ENCODE peak calls at places on chromosomes 12 and 14, in ten cellular contexts. One of them, this sample, is unnamed.

GRCh38 chr14:65412881-65413738 is 580 bp downstream of the FUT8 start:
- DNase-seq in EH: peak
- DNase-seq in NCI-H82: peak
- DNase-seq in epithelial cell of esophagus: peak
- DNase-seq in NCI-H1694: peak
- DNase-seq in stimulated activated CD4-positive, alpha-beta T cell treated with anti-CD3 and anti-CD28 coated beads, Interleukin-1b, Interleukin-23, amount 100 ng/mL, for 24 hours: no peak
- DNase-seq in amniotic epithelial cell: peak
- DNase-seq in activated naive CD4-positive, alpha-beta T cell treated with anti-CD3 and anti-CD28 coated beads, Interleukin-2, amount 10 ng/mL, durations not matched to agents 7 days and 5 days: peak
- DNase-seq in activated CD8-positive, alpha-beta memory T cell treated with anti-CD3 and anti-CD28 coated beads for 1 hour: peak
- DNase-seq in ureter: peak
- DNase-seq in this sample: peak

GRCh38 chr12:65923228-65923627 is 98.9 kb downstream of the HMGA2 start:
- DNase-seq in amniotic epithelial cell: no peak
- DNase-seq in NCI-H82: peak
- DNase-seq in EH: no peak
- DNase-seq in ureter: no peak
- DNase-seq in epithelial cell of esophagus: no peak
- DNase-seq in activated naive CD4-positive, alpha-beta T cell treated with anti-CD3 and anti-CD28 coated beads, Interleukin-2, amount 10 ng/mL, durations not matched to agents 7 days and 5 days: no peak
- DNase-seq in stimulated activated CD4-positive, alpha-beta T cell treated with anti-CD3 and anti-CD28 coated beads, Interleukin-1b, Interleukin-23, amount 100 ng/mL, for 24 hours: no peak
- DNase-seq in activated CD8-positive, alpha-beta memory T cell treated with anti-CD3 and anti-CD28 coated beads for 1 hour: no peak
- DNase-seq in NCI-H1694: no peak
- DNase-seq in this sample: no peak

GRCh38 chr14:22658951-22659350 is 14.8 kb upstream of the OR6J1 start:
- DNase-seq in NCI-H1694: no peak
- DNase-seq in activated CD8-positive, alpha-beta memory T cell treated with anti-CD3 and anti-CD28 coated beads for 1 hour: no peak
- DNase-seq in NCI-H82: no peak
- DNase-seq in amniotic epithelial cell: no peak
- DNase-seq in epithelial cell of esophagus: no peak
- DNase-seq in ureter: no peak
- DNase-seq in activated naive CD4-positive, alpha-beta T cell treated with anti-CD3 and anti-CD28 coated beads, Interleukin-2, amount 10 ng/mL, durations not matched to agents 7 days and 5 days: no peak
- DNase-seq in stimulated activated CD4-positive, alpha-beta T cell treated with anti-CD3 and anti-CD28 coated beads, Interleukin-1b, Interleukin-23, amount 100 ng/mL, for 24 hours: no peak
- DNase-seq in EH: peak
- DNase-seq in this sample: no peak

GRCh38 chr12:67482751-67483661 is 165.5 kb upstream of the DYRK2 start:
- DNase-seq in activated CD8-positive, alpha-beta memory T cell treated with anti-CD3 and anti-CD28 coated beads for 1 hour: peak
- DNase-seq in activated naive CD4-positive, alpha-beta T cell treated with anti-CD3 and anti-CD28 coated beads, Interleukin-2, amount 10 ng/mL, durations not matched to agents 7 days and 5 days: peak
- DNase-seq in NCI-H82: peak
- DNase-seq in stimulated activated CD4-positive, alpha-beta T cell treated with anti-CD3 and anti-CD28 coated beads, Interleukin-1b, Interleukin-23, amount 100 ng/mL, for 24 hours: no peak
- DNase-seq in EH: peak
- DNase-seq in ureter: peak
- DNase-seq in epithelial cell of esophagus: peak
- DNase-seq in NCI-H1694: no peak
- DNase-seq in amniotic epithelial cell: peak
- DNase-seq in this sample: peak

GRCh38 chr14:66088661-66089060 is 397.5 kb upstream of the CCDC196 start:
- DNase-seq in EH: no peak
- DNase-seq in activated CD8-positive, alpha-beta memory T cell treated with anti-CD3 and anti-CD28 coated beads for 1 hour: no peak
- DNase-seq in stimulated activated CD4-positive, alpha-beta T cell treated with anti-CD3 and anti-CD28 coated beads, Interleukin-1b, Interleukin-23, amount 100 ng/mL, for 24 hours: no peak
- DNase-seq in NCI-H82: no peak
- DNase-seq in amniotic epithelial cell: no peak
- DNase-seq in ureter: no peak
- DNase-seq in NCI-H1694: no peak
- DNase-seq in epithelial cell of esophagus: no peak
- DNase-seq in activated naive CD4-positive, alpha-beta T cell treated with anti-CD3 and anti-CD28 coated beads, Interleukin-2, amount 10 ng/mL, durations not matched to agents 7 days and 5 days: no peak
- DNase-seq in this sample: no peak

GRCh38 chr12:107330901-107331431 is 237.6 kb upstream of the CRY1 start:
- DNase-seq in NCI-H82: peak
- DNase-seq in activated naive CD4-positive, alpha-beta T cell treated with anti-CD3 and anti-CD28 coated beads, Interleukin-2, amount 10 ng/mL, durations not matched to agents 7 days and 5 days: peak
- DNase-seq in stimulated activated CD4-positive, alpha-beta T cell treated with anti-CD3 and anti-CD28 coated beads, Interleukin-1b, Interleukin-23, amount 100 ng/mL, for 24 hours: no peak
- DNase-seq in activated CD8-positive, alpha-beta memory T cell treated with anti-CD3 and anti-CD28 coated beads for 1 hour: no peak
- DNase-seq in epithelial cell of esophagus: no peak
- DNase-seq in EH: no peak
- DNase-seq in NCI-H1694: no peak
- DNase-seq in amniotic epithelial cell: no peak
- DNase-seq in ureter: no peak
- DNase-seq in this sample: no peak

GRCh38 chr14:44846232-44846824 is 115.4 kb downstream of the KLHL28 start:
- DNase-seq in activated naive CD4-positive, alpha-beta T cell treated with anti-CD3 and anti-CD28 coated beads, Interleukin-2, amount 10 ng/mL, durations not matched to agents 7 days and 5 days: peak
- DNase-seq in amniotic epithelial cell: peak
- DNase-seq in EH: peak
- DNase-seq in NCI-H1694: peak
- DNase-seq in NCI-H82: peak
- DNase-seq in ureter: no peak
- DNase-seq in epithelial cell of esophagus: peak
- DNase-seq in stimulated activated CD4-positive, alpha-beta T cell treated with anti-CD3 and anti-CD28 coated beads, Interleukin-1b, Interleukin-23, amount 100 ng/mL, for 24 hours: no peak
- DNase-seq in activated CD8-positive, alpha-beta memory T cell treated with anti-CD3 and anti-CD28 coated beads for 1 hour: no peak
- DNase-seq in this sample: peak

GRCh38 chr12:120439646-120440247 is 1.8 kb downstream of the COX6A1 start:
- DNase-seq in NCI-H1694: peak
- DNase-seq in activated naive CD4-positive, alpha-beta T cell treated with anti-CD3 and anti-CD28 coated beads, Interleukin-2, amount 10 ng/mL, durations not matched to agents 7 days and 5 days: peak
- DNase-seq in amniotic epithelial cell: peak
- DNase-seq in activated CD8-positive, alpha-beta memory T cell treated with anti-CD3 and anti-CD28 coated beads for 1 hour: peak
- DNase-seq in NCI-H82: peak
- DNase-seq in epithelial cell of esophagus: peak
- DNase-seq in EH: peak
- DNase-seq in stimulated activated CD4-positive, alpha-beta T cell treated with anti-CD3 and anti-CD28 coated beads, Interleukin-1b, Interleukin-23, amount 100 ng/mL, for 24 hours: peak
- DNase-seq in ureter: peak
- DNase-seq in this sample: peak

GRCh38 chr12:22904485-22904884 is 279.5 kb downstream of the ETNK1 start:
- DNase-seq in epithelial cell of esophagus: no peak
- DNase-seq in NCI-H82: no peak
- DNase-seq in activated naive CD4-positive, alpha-beta T cell treated with anti-CD3 and anti-CD28 coated beads, Interleukin-2, amount 10 ng/mL, durations not matched to agents 7 days and 5 days: no peak
- DNase-seq in amniotic epithelial cell: no peak
- DNase-seq in stimulated activated CD4-positive, alpha-beta T cell treated with anti-CD3 and anti-CD28 coated beads, Interleukin-1b, Interleukin-23, amount 100 ng/mL, for 24 hours: no peak
- DNase-seq in activated CD8-positive, alpha-beta memory T cell treated with anti-CD3 and anti-CD28 coated beads for 1 hour: no peak
- DNase-seq in EH: no peak
- DNase-seq in NCI-H1694: no peak
- DNase-seq in ureter: no peak
- DNase-seq in this sample: no peak

GRCh38 chr12:9741726-9742125 is 8.8 kb upstream of the CLECL1 start:
- DNase-seq in stimulated activated CD4-positive, alpha-beta T cell treated with anti-CD3 and anti-CD28 coated beads, Interleukin-1b, Interleukin-23, amount 100 ng/mL, for 24 hours: peak
- DNase-seq in ureter: no peak
- DNase-seq in activated naive CD4-positive, alpha-beta T cell treated with anti-CD3 and anti-CD28 coated beads, Interleukin-2, amount 10 ng/mL, durations not matched to agents 7 days and 5 days: peak
- DNase-seq in NCI-H82: no peak
- DNase-seq in activated CD8-positive, alpha-beta memory T cell treated with anti-CD3 and anti-CD28 coated beads for 1 hour: no peak
- DNase-seq in EH: no peak
- DNase-seq in epithelial cell of esophagus: no peak
- DNase-seq in NCI-H1694: no peak
- DNase-seq in amniotic epithelial cell: no peak
- DNase-seq in this sample: peak

GRCh38 chr12:106841471-106842302 is 67.2 kb downstream of the RIC8B start:
- DNase-seq in EH: peak
- DNase-seq in stimulated activated CD4-positive, alpha-beta T cell treated with anti-CD3 and anti-CD28 coated beads, Interleukin-1b, Interleukin-23, amount 100 ng/mL, for 24 hours: no peak
- DNase-seq in NCI-H1694: peak
- DNase-seq in amniotic epithelial cell: peak
- DNase-seq in epithelial cell of esophagus: peak
- DNase-seq in activated CD8-positive, alpha-beta memory T cell treated with anti-CD3 and anti-CD28 coated beads for 1 hour: no peak
- DNase-seq in ureter: no peak
- DNase-seq in NCI-H82: peak
- DNase-seq in activated naive CD4-positive, alpha-beta T cell treated with anti-CD3 and anti-CD28 coated beads, Interleukin-2, amount 10 ng/mL, durations not matched to agents 7 days and 5 days: peak
- DNase-seq in this sample: peak

GRCh38 chr12:68007466-68007865 is 18.2 kb downstream of the IFNG-AS1 start:
- DNase-seq in NCI-H82: no peak
- DNase-seq in NCI-H1694: no peak
- DNase-seq in epithelial cell of esophagus: peak
- DNase-seq in stimulated activated CD4-positive, alpha-beta T cell treated with anti-CD3 and anti-CD28 coated beads, Interleukin-1b, Interleukin-23, amount 100 ng/mL, for 24 hours: no peak
- DNase-seq in EH: peak
- DNase-seq in amniotic epithelial cell: peak
- DNase-seq in ureter: no peak
- DNase-seq in activated CD8-positive, alpha-beta memory T cell treated with anti-CD3 and anti-CD28 coated beads for 1 hour: no peak
- DNase-seq in activated naive CD4-positive, alpha-beta T cell treated with anti-CD3 and anti-CD28 coated beads, Interleukin-2, amount 10 ng/mL, durations not matched to agents 7 days and 5 days: no peak
- DNase-seq in this sample: no peak

GRCh38 chr12:46160081-46160980 is 108.5 kb downstream of the SLC38A1 start:
- DNase-seq in amniotic epithelial cell: peak
- DNase-seq in NCI-H1694: no peak
- DNase-seq in stimulated activated CD4-positive, alpha-beta T cell treated with anti-CD3 and anti-CD28 coated beads, Interleukin-1b, Interleukin-23, amount 100 ng/mL, for 24 hours: no peak
- DNase-seq in ureter: peak
- DNase-seq in epithelial cell of esophagus: peak
- DNase-seq in NCI-H82: peak
- DNase-seq in EH: peak
- DNase-seq in activated CD8-positive, alpha-beta memory T cell treated with anti-CD3 and anti-CD28 coated beads for 1 hour: no peak
- DNase-seq in activated naive CD4-positive, alpha-beta T cell treated with anti-CD3 and anti-CD28 coated beads, Interleukin-2, amount 10 ng/mL, durations not matched to agents 7 days and 5 days: no peak
- DNase-seq in this sample: no peak

GRCh38 chr12:121804417-121805111 is 755 bp downstream of the SETD1B start:
- DNase-seq in activated CD8-positive, alpha-beta memory T cell treated with anti-CD3 and anti-CD28 coated beads for 1 hour: no peak
- DNase-seq in NCI-H82: peak
- DNase-seq in EH: peak
- DNase-seq in stimulated activated CD4-positive, alpha-beta T cell treated with anti-CD3 and anti-CD28 coated beads, Interleukin-1b, Interleukin-23, amount 100 ng/mL, for 24 hours: no peak
- DNase-seq in epithelial cell of esophagus: peak
- DNase-seq in NCI-H1694: no peak
- DNase-seq in activated naive CD4-positive, alpha-beta T cell treated with anti-CD3 and anti-CD28 coated beads, Interleukin-2, amount 10 ng/mL, durations not matched to agents 7 days and 5 days: peak
- DNase-seq in amniotic epithelial cell: no peak
- DNase-seq in ureter: peak
- DNase-seq in this sample: peak

GRCh38 chr12:30437616-30438015 is 258.1 kb downstream of the IPO8 start:
- DNase-seq in NCI-H1694: peak
- DNase-seq in activated CD8-positive, alpha-beta memory T cell treated with anti-CD3 and anti-CD28 coated beads for 1 hour: no peak
- DNase-seq in EH: no peak
- DNase-seq in stimulated activated CD4-positive, alpha-beta T cell treated with anti-CD3 and anti-CD28 coated beads, Interleukin-1b, Interleukin-23, amount 100 ng/mL, for 24 hours: no peak
- DNase-seq in NCI-H82: peak
- DNase-seq in amniotic epithelial cell: no peak
- DNase-seq in ureter: no peak
- DNase-seq in epithelial cell of esophagus: no peak
- DNase-seq in activated naive CD4-positive, alpha-beta T cell treated with anti-CD3 and anti-CD28 coated beads, Interleukin-2, amount 10 ng/mL, durations not matched to agents 7 days and 5 days: no peak
- DNase-seq in this sample: no peak

GRCh38 chr12:66708704-66709443 is 30.0 kb upstream of the GRIP1 start:
- DNase-seq in EH: peak
- DNase-seq in NCI-H1694: peak
- DNase-seq in stimulated activated CD4-positive, alpha-beta T cell treated with anti-CD3 and anti-CD28 coated beads, Interleukin-1b, Interleukin-23, amount 100 ng/mL, for 24 hours: no peak
- DNase-seq in activated naive CD4-positive, alpha-beta T cell treated with anti-CD3 and anti-CD28 coated beads, Interleukin-2, amount 10 ng/mL, durations not matched to agents 7 days and 5 days: no peak
- DNase-seq in ureter: no peak
- DNase-seq in NCI-H82: peak
- DNase-seq in amniotic epithelial cell: peak
- DNase-seq in epithelial cell of esophagus: peak
- DNase-seq in activated CD8-positive, alpha-beta memory T cell treated with anti-CD3 and anti-CD28 coated beads for 1 hour: no peak
- DNase-seq in this sample: no peak

GRCh38 chr14:39184628-39185255 is 9.7 kb downstream of the PNN start:
- DNase-seq in EH: no peak
- DNase-seq in activated CD8-positive, alpha-beta memory T cell treated with anti-CD3 and anti-CD28 coated beads for 1 hour: no peak
- DNase-seq in activated naive CD4-positive, alpha-beta T cell treated with anti-CD3 and anti-CD28 coated beads, Interleukin-2, amount 10 ng/mL, durations not matched to agents 7 days and 5 days: no peak
- DNase-seq in ureter: no peak
- DNase-seq in epithelial cell of esophagus: no peak
- DNase-seq in NCI-H1694: no peak
- DNase-seq in amniotic epithelial cell: no peak
- DNase-seq in NCI-H82: no peak
- DNase-seq in stimulated activated CD4-positive, alpha-beta T cell treated with anti-CD3 and anti-CD28 coated beads, Interleukin-1b, Interleukin-23, amount 100 ng/mL, for 24 hours: no peak
- DNase-seq in this sample: no peak